ENCODE peak calls at places on chromosomes 13 and 19, in ten cellular contexts. One of them, this sample, is unnamed.

GRCh38 chr19:13154911-13155471 is 4.8 kb downstream of the IER2 start:
- DNase-seq in body of pancreas: peak
- DNase-seq in psoas muscle: peak
- DNase-seq in lower leg skin: peak
- DNase-seq in right atrium auricular region: peak
- DNase-seq in tibial nerve: peak
- DNase-seq in pancreas: peak
- DNase-seq in AG04450: no peak
- DNase-seq in epithelial cell of esophagus: peak
- DNase-seq in lung: peak
- DNase-seq in this sample: peak

GRCh38 chr13:38308736-38309135 is 40.9 kb upstream of the UFM1 start:
- DNase-seq in body of pancreas: no peak
- DNase-seq in psoas muscle: no peak
- DNase-seq in lower leg skin: no peak
- DNase-seq in right atrium auricular region: no peak
- DNase-seq in tibial nerve: no peak
- DNase-seq in pancreas: no peak
- DNase-seq in AG04450: peak
- DNase-seq in epithelial cell of esophagus: peak
- DNase-seq in lung: no peak
- DNase-seq in this sample: peak

GRCh38 chr13:109329175-109329574 is 457.2 kb downstream of the IRS2 start:
- DNase-seq in body of pancreas: no peak
- DNase-seq in psoas muscle: no peak
- DNase-seq in lower leg skin: no peak
- DNase-seq in right atrium auricular region: no peak
- DNase-seq in tibial nerve: no peak
- DNase-seq in pancreas: no peak
- DNase-seq in AG04450: no peak
- DNase-seq in epithelial cell of esophagus: no peak
- DNase-seq in lung: no peak
- DNase-seq in this sample: no peak

GRCh38 chr13:23212621-23213020 is 31.8 kb downstream of the SGCG start:
- DNase-seq in body of pancreas: no peak
- DNase-seq in psoas muscle: no peak
- DNase-seq in lower leg skin: no peak
- DNase-seq in right atrium auricular region: no peak
- DNase-seq in tibial nerve: no peak
- DNase-seq in pancreas: no peak
- DNase-seq in AG04450: no peak
- DNase-seq in epithelial cell of esophagus: peak
- DNase-seq in lung: no peak
- DNase-seq in this sample: no peak

GRCh38 chr13:57632276-57633140 is 964 bp downstream of the PCDH17 start:
- DNase-seq in body of pancreas: peak
- DNase-seq in psoas muscle: peak
- DNase-seq in lower leg skin: no peak
- DNase-seq in right atrium auricular region: no peak
- DNase-seq in tibial nerve: no peak
- DNase-seq in pancreas: peak
- DNase-seq in AG04450: no peak
- DNase-seq in epithelial cell of esophagus: no peak
- DNase-seq in lung: no peak
- DNase-seq in this sample: no peak

GRCh38 chr19:46133101-46133627 is 8.7 kb upstream of the IGFL3 start:
- DNase-seq in body of pancreas: peak
- DNase-seq in psoas muscle: no peak
- DNase-seq in lower leg skin: peak
- DNase-seq in right atrium auricular region: peak
- DNase-seq in tibial nerve: no peak
- DNase-seq in pancreas: peak
- DNase-seq in AG04450: peak
- DNase-seq in epithelial cell of esophagus: peak
- DNase-seq in lung: no peak
- DNase-seq in this sample: peak

GRCh38 chr19:46766569-46767317 is 20.5 kb upstream of the STRN4 start:
- DNase-seq in body of pancreas: peak
- DNase-seq in psoas muscle: no peak
- DNase-seq in lower leg skin: no peak
- DNase-seq in right atrium auricular region: no peak
- DNase-seq in tibial nerve: no peak
- DNase-seq in pancreas: peak
- DNase-seq in AG04450: no peak
- DNase-seq in epithelial cell of esophagus: peak
- DNase-seq in lung: no peak
- DNase-seq in this sample: no peak

GRCh38 chr13:87999141-87999765 is 328.1 kb downstream of the SLITRK5 start:
- DNase-seq in body of pancreas: no peak
- DNase-seq in psoas muscle: no peak
- DNase-seq in lower leg skin: no peak
- DNase-seq in right atrium auricular region: no peak
- DNase-seq in tibial nerve: no peak
- DNase-seq in pancreas: no peak
- DNase-seq in AG04450: peak
- DNase-seq in epithelial cell of esophagus: peak
- DNase-seq in lung: no peak
- DNase-seq in this sample: peak

GRCh38 chr13:50914848-50915247 is 5.3 kb downstream of the RNASEH2B start:
- DNase-seq in body of pancreas: no peak
- DNase-seq in psoas muscle: no peak
- DNase-seq in lower leg skin: no peak
- DNase-seq in right atrium auricular region: no peak
- DNase-seq in tibial nerve: no peak
- DNase-seq in pancreas: no peak
- DNase-seq in AG04450: no peak
- DNase-seq in epithelial cell of esophagus: peak
- DNase-seq in lung: no peak
- DNase-seq in this sample: no peak

GRCh38 chr19:49118565-49119410 is at the start of gene C19orf73:
- DNase-seq in body of pancreas: peak
- DNase-seq in psoas muscle: peak
- DNase-seq in lower leg skin: peak
- DNase-seq in right atrium auricular region: peak
- DNase-seq in tibial nerve: peak
- DNase-seq in pancreas: peak
- DNase-seq in AG04450: peak
- DNase-seq in epithelial cell of esophagus: peak
- DNase-seq in lung: peak
- DNase-seq in this sample: peak

GRCh38 chr13:27194895-27195764 is 23.5 kb upstream of the USP12 start:
- DNase-seq in body of pancreas: no peak
- DNase-seq in psoas muscle: no peak
- DNase-seq in lower leg skin: no peak
- DNase-seq in right atrium auricular region: no peak
- DNase-seq in tibial nerve: no peak
- DNase-seq in pancreas: no peak
- DNase-seq in AG04450: no peak
- DNase-seq in epithelial cell of esophagus: peak
- DNase-seq in lung: no peak
- DNase-seq in this sample: peak

GRCh38 chr19:10471909-10472308 is 31.2 kb downstream of the KEAP1 start:
- DNase-seq in body of pancreas: peak
- DNase-seq in psoas muscle: no peak
- DNase-seq in lower leg skin: no peak
- DNase-seq in right atrium auricular region: no peak
- DNase-seq in tibial nerve: no peak
- DNase-seq in pancreas: no peak
- DNase-seq in AG04450: no peak
- DNase-seq in epithelial cell of esophagus: peak
- DNase-seq in lung: no peak
- DNase-seq in this sample: peak

GRCh38 chr13:94058821-94059360 is 420.6 kb downstream of the DCT start:
- DNase-seq in body of pancreas: no peak
- DNase-seq in psoas muscle: no peak
- DNase-seq in lower leg skin: no peak
- DNase-seq in right atrium auricular region: no peak
- DNase-seq in tibial nerve: no peak
- DNase-seq in pancreas: no peak
- DNase-seq in AG04450: no peak
- DNase-seq in epithelial cell of esophagus: no peak
- DNase-seq in lung: no peak
- DNase-seq in this sample: no peak

DNA sequence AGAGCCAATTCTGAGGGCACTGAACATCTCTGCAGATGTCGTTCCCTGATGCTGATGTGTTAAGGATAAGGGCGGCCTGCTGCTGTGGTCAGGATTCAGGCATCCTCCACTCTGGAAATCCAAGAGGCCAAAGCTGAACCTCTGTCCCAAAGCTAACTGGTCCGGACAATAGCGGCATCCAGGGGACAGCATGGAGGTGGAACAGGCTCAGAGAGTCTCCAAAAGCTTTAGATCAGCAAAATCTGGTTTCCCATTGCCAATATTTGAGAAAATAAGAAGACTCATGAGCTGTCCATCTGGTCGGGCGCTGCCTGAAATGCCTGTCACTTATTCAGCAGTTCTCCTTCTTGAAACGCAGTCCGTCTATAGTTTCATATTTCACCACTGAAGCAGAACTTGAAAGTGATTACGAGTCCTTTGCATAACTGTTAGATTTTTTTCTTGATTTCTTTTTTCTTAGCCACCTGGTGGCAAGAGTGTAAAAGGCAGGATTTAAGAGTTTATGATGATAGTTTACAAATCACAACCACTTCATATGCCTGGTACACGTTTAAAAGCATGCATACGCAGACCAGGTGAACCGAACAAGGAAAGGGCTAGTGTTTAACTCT is 45.9 kb downstream of the GGACT start:
- DNase-seq in body of pancreas: no peak
- DNase-seq in psoas muscle: no peak
- DNase-seq in lower leg skin: no peak
- DNase-seq in right atrium auricular region: peak
- DNase-seq in tibial nerve: no peak
- DNase-seq in pancreas: no peak
- DNase-seq in AG04450: no peak
- DNase-seq in epithelial cell of esophagus: peak
- DNase-seq in lung: no peak
- DNase-seq in this sample: peak
- TF ChIP-seq CTCF in body of pancreas: no peak
- TF ChIP-seq CTCF in psoas muscle: peak
- TF ChIP-seq CTCF in lower leg skin: no peak
- TF ChIP-seq CTCF in right atrium auricular region: no peak
- TF ChIP-seq CTCF in tibial nerve: peak
- TF ChIP-seq CTCF in pancreas: peak
- TF ChIP-seq CTCF in AG04450: peak
- TF ChIP-seq CTCF in epithelial cell of esophagus: peak
- TF ChIP-seq CTCF in lung: no peak
- TF ChIP-seq CTCF in this sample: peak

DNA sequence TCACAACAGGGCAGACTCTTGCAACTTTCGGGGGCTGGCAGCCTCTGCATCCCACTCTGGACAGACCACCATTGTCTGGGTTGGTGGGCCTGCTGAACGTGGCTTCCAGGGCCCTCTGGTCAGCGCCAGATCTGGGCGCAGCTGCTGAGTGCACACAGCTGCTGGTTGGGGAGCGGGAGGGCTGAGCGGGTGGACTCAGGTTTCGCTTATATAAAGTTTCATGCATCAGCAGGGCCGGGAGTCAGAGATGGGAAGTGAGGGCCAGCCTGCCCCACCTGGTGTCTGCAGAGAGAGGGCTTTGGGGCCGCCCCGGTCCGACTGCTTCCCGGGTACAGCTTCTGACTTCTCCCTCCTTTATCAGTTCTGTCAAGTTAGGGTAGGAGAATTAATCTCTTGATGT is 6.9 kb downstream of the ARHGEF7 start:
- DNase-seq in body of pancreas: no peak
- DNase-seq in psoas muscle: peak
- DNase-seq in lower leg skin: no peak
- DNase-seq in right atrium auricular region: no peak
- DNase-seq in tibial nerve: no peak
- DNase-seq in pancreas: no peak
- DNase-seq in AG04450: peak
- DNase-seq in epithelial cell of esophagus: no peak
- DNase-seq in lung: no peak
- DNase-seq in this sample: no peak
- TF ChIP-seq CTCF in body of pancreas: no peak
- TF ChIP-seq CTCF in psoas muscle: peak
- TF ChIP-seq CTCF in lower leg skin: no peak
- TF ChIP-seq CTCF in right atrium auricular region: no peak
- TF ChIP-seq CTCF in tibial nerve: no peak
- TF ChIP-seq CTCF in pancreas: no peak
- TF ChIP-seq CTCF in AG04450: peak
- TF ChIP-seq CTCF in epithelial cell of esophagus: no peak
- TF ChIP-seq CTCF in lung: no peak
- TF ChIP-seq CTCF in this sample: no peak

GRCh38 chr19:19471682-19472081 is 43.7 kb downstream of the TSSK6 start:
- DNase-seq in body of pancreas: no peak
- DNase-seq in psoas muscle: peak
- DNase-seq in lower leg skin: no peak
- DNase-seq in right atrium auricular region: no peak
- DNase-seq in tibial nerve: no peak
- DNase-seq in pancreas: no peak
- DNase-seq in AG04450: no peak
- DNase-seq in epithelial cell of esophagus: no peak
- DNase-seq in lung: no peak
- DNase-seq in this sample: no peak

GRCh38 chr19:19474950-19475781 is 40.2 kb downstream of the TSSK6 start:
- DNase-seq in body of pancreas: no peak
- DNase-seq in psoas muscle: peak
- DNase-seq in lower leg skin: no peak
- DNase-seq in right atrium auricular region: no peak
- DNase-seq in tibial nerve: no peak
- DNase-seq in pancreas: no peak
- DNase-seq in AG04450: no peak
- DNase-seq in epithelial cell of esophagus: no peak
- DNase-seq in lung: no peak
- DNase-seq in this sample: no peak

GRCh38 chr19:19477705-19478383 is 37.5 kb downstream of the TSSK6 start:
- DNase-seq in body of pancreas: no peak
- DNase-seq in psoas muscle: peak
- DNase-seq in lower leg skin: no peak
- DNase-seq in right atrium auricular region: no peak
- DNase-seq in tibial nerve: no peak
- DNase-seq in pancreas: no peak
- DNase-seq in AG04450: no peak
- DNase-seq in epithelial cell of esophagus: no peak
- DNase-seq in lung: no peak
- DNase-seq in this sample: no peak

GRCh38 chr19:19480688-19481087 is 34.7 kb downstream of the TSSK6 start:
- DNase-seq in body of pancreas: no peak
- DNase-seq in psoas muscle: no peak
- DNase-seq in lower leg skin: no peak
- DNase-seq in right atrium auricular region: no peak
- DNase-seq in tibial nerve: no peak
- DNase-seq in pancreas: no peak
- DNase-seq in AG04450: no peak
- DNase-seq in epithelial cell of esophagus: no peak
- DNase-seq in lung: no peak
- DNase-seq in this sample: no peak

GRCh38 chr19:19475845-19476828 is 39.2 kb downstream of the TSSK6 start:
- DNase-seq in body of pancreas: no peak
- DNase-seq in psoas muscle: peak
- DNase-seq in lower leg skin: no peak
- DNase-seq in right atrium auricular region: no peak
- DNase-seq in tibial nerve: no peak
- DNase-seq in pancreas: no peak
- DNase-seq in AG04450: no peak
- DNase-seq in epithelial cell of esophagus: peak
- DNase-seq in lung: no peak
- DNase-seq in this sample: peak
- TF ChIP-seq CTCF in body of pancreas: no peak
- TF ChIP-seq CTCF in psoas muscle: peak
- TF ChIP-seq CTCF in lower leg skin: no peak
- TF ChIP-seq CTCF in right atrium auricular region: no peak
- TF ChIP-seq CTCF in tibial nerve: no peak
- TF ChIP-seq CTCF in pancreas: no peak
- TF ChIP-seq CTCF in AG04450: peak
- TF ChIP-seq CTCF in epithelial cell of esophagus: peak
- TF ChIP-seq CTCF in lung: peak
- TF ChIP-seq CTCF in this sample: peak

GRCh38 chr13:102650444-102650843 is 44.4 kb downstream of the METTL21C start:
- DNase-seq in body of pancreas: no peak
- DNase-seq in psoas muscle: no peak
- DNase-seq in lower leg skin: no peak
- DNase-seq in right atrium auricular region: no peak
- DNase-seq in tibial nerve: no peak
- DNase-seq in pancreas: no peak
- DNase-seq in AG04450: no peak
- DNase-seq in epithelial cell of esophagus: no peak
- DNase-seq in lung: no peak
- DNase-seq in this sample: no peak
- TF ChIP-seq CTCF in body of pancreas: no peak
- TF ChIP-seq CTCF in psoas muscle: no peak
- TF ChIP-seq CTCF in lower leg skin: no peak
- TF ChIP-seq CTCF in right atrium auricular region: no peak
- TF ChIP-seq CTCF in tibial nerve: no peak
- TF ChIP-seq CTCF in pancreas: no peak
- TF ChIP-seq CTCF in AG04450: no peak
- TF ChIP-seq CTCF in epithelial cell of esophagus: no peak
- TF ChIP-seq CTCF in lung: no peak
- TF ChIP-seq CTCF in this sample: no peak